ENCODE peak calls at places on chromosomes 2 and 18, in nine cellular contexts. K, O, U, F, J, T, C, A and Y are unnamed samples.

GRCh38 chr2:147578529-147578928 is 266.3 kb upstream of the ACVR2A start:
- DNase-seq in U (no peak), O (no peak), K (no peak), T (no peak), C (no peak), J (no peak), A (no peak), F (no peak), Y (no peak)

GRCh38 chr2:96167407-96168013 is 22.3 kb upstream of the DUSP2 start:
- DNase-seq in J (no peak), T (no peak), F (no peak), K (no peak), C (no peak), A (no peak), O (peak), U (peak), Y (no peak)

GRCh38 chr2:189528617-189529016 is 52.0 kb downstream of the SLC40A1 start:
- DNase-seq in J (no peak), C (no peak), F (no peak), A (no peak), U (no peak), T (no peak), K (no peak), O (no peak), Y (no peak)

GRCh38 chr2:191881982-191882816 is 35.3 kb upstream of the CAVIN2 start:
- DNase-seq in A (no peak), O (no peak), T (no peak), J (no peak), U (no peak), F (no peak), K (no peak), C (no peak), Y (no peak)

GRCh38 chr2:108128226-108128786 is 111.5 kb upstream of the SULT1C3 start:
- DNase-seq in F (no peak), J (no peak), T (no peak), A (no peak), O (no peak), K (no peak), C (no peak), U (peak), Y (no peak)

GRCh38 chr2:129891341-129892320 is 87.8 kb upstream of the RAB6C start:
- DNase-seq in F (no peak), T (no peak), U (no peak), A (no peak), J (no peak), O (no peak), C (no peak), K (no peak), Y (no peak)

GRCh38 chr2:24050041-24050655 is 607 bp downstream of the FKBP1B start:
- DNase-seq in F (no peak), K (peak), U (no peak), J (no peak), O (peak), C (peak), T (peak), A (no peak), Y (peak)

GRCh38 chr2:215105607-215106354 is 32.6 kb downstream of the ABCA12 start:
- DNase-seq in J (no peak), C (no peak), K (no peak), O (peak), F (no peak), T (no peak), U (no peak), A (no peak), Y (no peak)

GRCh38 chr2:67374481-67374880 is 22.7 kb upstream of the ETAA1 start:
- DNase-seq in T (no peak), U (no peak), J (no peak), F (no peak), A (no peak), C (no peak), K (no peak), O (peak), Y (no peak)

GRCh38 chr2:128026422-128027277 is 1.2 kb downstream of the SAP130 start:
- DNase-seq in U (peak), F (peak), J (peak), A (no peak), T (no peak), C (peak), O (peak), K (no peak), Y (no peak)

GRCh38 chr2:146701183-146701582 is 1143.6 kb upstream of the ACVR2A start:
- DNase-seq in O (peak), C (no peak), F (no peak), U (no peak), K (no peak), J (peak), A (no peak), T (no peak), Y (no peak)

GRCh38 chr2:75587954-75588587 is 27.3 kb upstream of the EVA1A start:
- DNase-seq in O (peak), A (no peak), K (no peak), U (no peak), J (no peak), C (peak), F (no peak), T (no peak), Y (no peak)

GRCh38 chr18:24274822-24275221 is 122.8 kb downstream of the OSBPL1A start:
- DNase-seq in C (no peak), J (peak), A (no peak), U (no peak), K (no peak), O (no peak), F (no peak), T (no peak), Y (no peak)

GRCh38 chr2:134282638-134283400 is 28.9 kb downstream of the MGAT5 start:
- DNase-seq in J (peak), A (peak), F (no peak), U (no peak), O (no peak), T (no peak), K (no peak), C (no peak), Y (peak)

GRCh38 chr2:100285691-100286090 is 36.6 kb downstream of the LONRF2 start:
- DNase-seq in F (no peak), A (no peak), U (no peak), C (peak), O (peak), K (no peak), T (no peak), J (no peak), Y (no peak)